ENCODE peak calls at places on chromosomes 4 and X, in ten cellular contexts. One of them, this sample, is unnamed.
A peak's percentile ranks its signal among the peaks of the same experiment; 100 is the strongest.

GRCh38 chr4:186946682-186947294 is 223.1 kb upstream of the FAT1 start:
- DNase-seq in fibroblast of pulmonary artery: peak; percentile 42
- DNase-seq in adrenal gland: no peak
- DNase-seq in kidney epithelial cell: no peak
- DNase-seq in IMR-90: peak; percentile 34
- DNase-seq in cardiac fibroblast: no peak
- DNase-seq in breast epithelium: no peak
- DNase-seq in tibial artery: no peak
- DNase-seq in NB4: no peak
- DNase-seq in heart left ventricle: no peak
- DNase-seq in this sample: no peak

GRCh38 chr4:73901031-73901430 is 31.8 kb downstream of the CXCL1 start:
- DNase-seq in cardiac fibroblast: peak; percentile 55
- DNase-seq in breast epithelium: no peak
- DNase-seq in kidney epithelial cell: no peak
- DNase-seq in heart left ventricle: no peak
- DNase-seq in tibial artery: no peak
- DNase-seq in IMR-90: peak; percentile 37
- DNase-seq in adrenal gland: no peak
- DNase-seq in fibroblast of pulmonary artery: no peak
- DNase-seq in NB4: no peak
- DNase-seq in this sample: no peak

GRCh38 chr4:187317799-187318198 is 594.1 kb upstream of the FAT1 start:
- DNase-seq in tibial artery: no peak
- DNase-seq in NB4: no peak
- DNase-seq in cardiac fibroblast: no peak
- DNase-seq in heart left ventricle: no peak
- DNase-seq in kidney epithelial cell: no peak
- DNase-seq in IMR-90: no peak
- DNase-seq in breast epithelium: no peak
- DNase-seq in adrenal gland: no peak
- DNase-seq in fibroblast of pulmonary artery: no peak
- DNase-seq in this sample: no peak

GRCh38 chr4:46894841-46895240 is 14.2 kb downstream of the COX7B2 start:
- DNase-seq in NB4: peak; percentile 50
- DNase-seq in kidney epithelial cell: no peak
- DNase-seq in breast epithelium: no peak
- DNase-seq in adrenal gland: no peak
- DNase-seq in tibial artery: no peak
- DNase-seq in cardiac fibroblast: no peak
- DNase-seq in IMR-90: no peak
- DNase-seq in fibroblast of pulmonary artery: no peak
- DNase-seq in heart left ventricle: no peak
- DNase-seq in this sample: no peak

GRCh38 chrX:53263597-53264094 is 17.7 kb downstream of the IQSEC2 start:
- DNase-seq in NB4: peak; percentile 78
- DNase-seq in tibial artery: no peak
- DNase-seq in kidney epithelial cell: no peak
- DNase-seq in fibroblast of pulmonary artery: peak; percentile 44
- DNase-seq in IMR-90: peak; percentile 71
- DNase-seq in breast epithelium: no peak
- DNase-seq in adrenal gland: peak; percentile 73
- DNase-seq in heart left ventricle: no peak
- DNase-seq in cardiac fibroblast: peak; percentile 15
- DNase-seq in this sample: no peak

GRCh38 chr4:170476351-170476750 is 386.6 kb upstream of the AADAT start:
- DNase-seq in tibial artery: no peak
- DNase-seq in kidney epithelial cell: no peak
- DNase-seq in heart left ventricle: no peak
- DNase-seq in cardiac fibroblast: no peak
- DNase-seq in NB4: no peak
- DNase-seq in breast epithelium: no peak
- DNase-seq in fibroblast of pulmonary artery: no peak
- DNase-seq in IMR-90: no peak
- DNase-seq in adrenal gland: no peak
- DNase-seq in this sample: no peak

GRCh38 chrX:73817381-73818199 is 254.6 kb downstream of the CHIC1 start:
- DNase-seq in NB4: no peak
- DNase-seq in IMR-90: no peak
- DNase-seq in cardiac fibroblast: no peak
- DNase-seq in breast epithelium: no peak
- DNase-seq in kidney epithelial cell: no peak
- DNase-seq in adrenal gland: no peak
- DNase-seq in tibial artery: no peak
- DNase-seq in heart left ventricle: no peak
- DNase-seq in fibroblast of pulmonary artery: no peak
- DNase-seq in this sample: no peak

GRCh38 chr4:39464886-39465501 is 6.1 kb downstream of the LIAS start:
- DNase-seq in cardiac fibroblast: peak; percentile 83
- DNase-seq in IMR-90: peak; percentile 92
- DNase-seq in fibroblast of pulmonary artery: peak; percentile 92
- DNase-seq in heart left ventricle: no peak
- DNase-seq in adrenal gland: no peak
- DNase-seq in breast epithelium: no peak
- DNase-seq in tibial artery: no peak
- DNase-seq in NB4: peak; percentile 76
- DNase-seq in kidney epithelial cell: no peak
- DNase-seq in this sample: no peak

GRCh38 chr4:137892134-137892533 is 350.0 kb downstream of the SLC7A11 start:
- DNase-seq in tibial artery: no peak
- DNase-seq in IMR-90: peak; percentile 78
- DNase-seq in NB4: no peak
- DNase-seq in adrenal gland: no peak
- DNase-seq in heart left ventricle: no peak
- DNase-seq in breast epithelium: no peak
- DNase-seq in fibroblast of pulmonary artery: no peak
- DNase-seq in cardiac fibroblast: peak; percentile 9
- DNase-seq in kidney epithelial cell: no peak
- DNase-seq in this sample: no peak

GRCh38 chrX:153921511-153922285 is 4.4 kb downstream of the ARHGAP4 start:
- DNase-seq in kidney epithelial cell: no peak
- DNase-seq in fibroblast of pulmonary artery: no peak
- DNase-seq in cardiac fibroblast: no peak
- DNase-seq in IMR-90: no peak
- DNase-seq in adrenal gland: no peak
- DNase-seq in NB4: no peak
- DNase-seq in tibial artery: no peak
- DNase-seq in heart left ventricle: peak; percentile 40
- DNase-seq in breast epithelium: no peak
- DNase-seq in this sample: no peak

DNA sequence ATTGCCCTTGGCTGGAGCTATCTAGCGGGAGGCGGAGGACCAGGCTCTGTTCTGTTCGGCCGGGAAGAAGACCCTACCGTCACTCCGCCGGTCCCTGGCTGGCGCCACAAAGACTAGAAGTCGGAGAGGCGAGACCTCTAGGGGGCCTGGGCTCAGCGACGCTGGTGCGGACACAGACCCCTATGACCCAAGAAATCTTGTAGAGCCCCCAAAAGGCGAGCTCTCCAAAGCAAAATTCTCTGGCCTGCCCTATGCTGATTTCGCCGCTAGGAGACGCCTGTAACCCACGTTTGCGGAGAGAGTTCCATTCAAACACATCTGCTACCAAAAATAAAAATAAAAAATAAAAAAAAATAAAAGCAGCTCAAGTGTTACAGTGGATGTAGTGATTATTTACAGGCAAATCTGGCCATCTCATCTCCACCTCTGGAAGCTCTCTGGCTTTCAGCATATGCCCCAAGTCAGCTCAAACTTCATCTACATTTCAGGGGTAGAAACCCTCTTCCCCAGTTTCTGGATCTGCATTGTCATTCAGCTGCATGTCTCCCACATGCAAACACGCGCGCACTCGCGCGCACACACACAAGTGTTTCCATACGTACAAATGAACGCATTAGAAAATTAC is 2.4 kb upstream of the PCDH10 start:
- DNase-seq in cardiac fibroblast: peak; percentile 66
- DNase-seq in NB4: peak; percentile 25
- DNase-seq in breast epithelium: no peak
- DNase-seq in heart left ventricle: no peak
- DNase-seq in tibial artery: peak; percentile 67
- DNase-seq in kidney epithelial cell: no peak
- DNase-seq in fibroblast of pulmonary artery: peak; percentile 75
- DNase-seq in IMR-90: peak; percentile 40
- DNase-seq in adrenal gland: peak; percentile 73
- DNase-seq in this sample: no peak
- H3K4me3 ChIP-seq in cardiac fibroblast: peak overlapping the region; percentile 48
- H3K4me3 ChIP-seq in NB4: no peak overlapping the region
- H3K4me3 ChIP-seq in breast epithelium: peak overlapping the region; percentile 42
- H3K4me3 ChIP-seq in heart left ventricle: no peak overlapping the region
- H3K4me3 ChIP-seq in tibial artery: peak overlapping the region; percentile 63
- H3K4me3 ChIP-seq in kidney epithelial cell: peak overlapping the region; percentile 40
- H3K4me3 ChIP-seq in fibroblast of pulmonary artery: peak overlapping the region; percentile 70
- H3K4me3 ChIP-seq in IMR-90: peak overlapping the region; percentile 29
- H3K4me3 ChIP-seq in adrenal gland: peak overlapping the region; percentile 55
- H3K4me3 ChIP-seq in this sample: no peak overlapping the region

GRCh38 chr4:932713-933070 is 432 bp downstream of the TMEM175 start:
- DNase-seq in breast epithelium: no peak
- DNase-seq in tibial artery: no peak
- DNase-seq in NB4: no peak
- DNase-seq in IMR-90: peak; percentile 23
- DNase-seq in cardiac fibroblast: no peak
- DNase-seq in kidney epithelial cell: no peak
- DNase-seq in heart left ventricle: no peak
- DNase-seq in fibroblast of pulmonary artery: no peak
- DNase-seq in adrenal gland: no peak
- DNase-seq in this sample: no peak
- TF ChIP-seq CTCF in breast epithelium: no peak
- TF ChIP-seq CTCF in tibial artery: no peak
- TF ChIP-seq CTCF in NB4: peak; percentile 21
- TF ChIP-seq CTCF in IMR-90: peak; percentile 2
- TF ChIP-seq CTCF in cardiac fibroblast: no peak
- TF ChIP-seq CTCF in kidney epithelial cell: peak; percentile 15
- TF ChIP-seq CTCF in heart left ventricle: no peak
- TF ChIP-seq CTCF in fibroblast of pulmonary artery: peak; percentile 18
- TF ChIP-seq CTCF in adrenal gland: no peak
- TF ChIP-seq CTCF in this sample: no peak

GRCh38 chr4:86107112-86107511 is 252.7 kb downstream of the MAPK10 start:
- DNase-seq in kidney epithelial cell: no peak
- DNase-seq in breast epithelium: no peak
- DNase-seq in heart left ventricle: no peak
- DNase-seq in NB4: no peak
- DNase-seq in tibial artery: no peak
- DNase-seq in fibroblast of pulmonary artery: no peak
- DNase-seq in IMR-90: no peak
- DNase-seq in adrenal gland: no peak
- DNase-seq in cardiac fibroblast: no peak
- DNase-seq in this sample: no peak

GRCh38 chr4:86108834-86109233 is 251.0 kb downstream of the MAPK10 start:
- DNase-seq in adrenal gland: no peak
- DNase-seq in cardiac fibroblast: no peak
- DNase-seq in heart left ventricle: no peak
- DNase-seq in breast epithelium: no peak
- DNase-seq in fibroblast of pulmonary artery: no peak
- DNase-seq in tibial artery: no peak
- DNase-seq in NB4: no peak
- DNase-seq in kidney epithelial cell: no peak
- DNase-seq in IMR-90: no peak
- DNase-seq in this sample: no peak

GRCh38 chr4:86101841-86102240 is 258.0 kb downstream of the MAPK10 start:
- DNase-seq in cardiac fibroblast: no peak
- DNase-seq in fibroblast of pulmonary artery: no peak
- DNase-seq in IMR-90: no peak
- DNase-seq in heart left ventricle: no peak
- DNase-seq in tibial artery: no peak
- DNase-seq in NB4: no peak
- DNase-seq in adrenal gland: no peak
- DNase-seq in breast epithelium: no peak
- DNase-seq in kidney epithelial cell: no peak
- DNase-seq in this sample: no peak

GRCh38 chr4:86108152-86108551 is 251.7 kb downstream of the MAPK10 start:
- DNase-seq in kidney epithelial cell: no peak
- DNase-seq in heart left ventricle: no peak
- DNase-seq in fibroblast of pulmonary artery: no peak
- DNase-seq in IMR-90: peak; percentile 18
- DNase-seq in cardiac fibroblast: peak; percentile 15
- DNase-seq in NB4: no peak
- DNase-seq in breast epithelium: no peak
- DNase-seq in tibial artery: no peak
- DNase-seq in adrenal gland: no peak
- DNase-seq in this sample: no peak

DNA sequence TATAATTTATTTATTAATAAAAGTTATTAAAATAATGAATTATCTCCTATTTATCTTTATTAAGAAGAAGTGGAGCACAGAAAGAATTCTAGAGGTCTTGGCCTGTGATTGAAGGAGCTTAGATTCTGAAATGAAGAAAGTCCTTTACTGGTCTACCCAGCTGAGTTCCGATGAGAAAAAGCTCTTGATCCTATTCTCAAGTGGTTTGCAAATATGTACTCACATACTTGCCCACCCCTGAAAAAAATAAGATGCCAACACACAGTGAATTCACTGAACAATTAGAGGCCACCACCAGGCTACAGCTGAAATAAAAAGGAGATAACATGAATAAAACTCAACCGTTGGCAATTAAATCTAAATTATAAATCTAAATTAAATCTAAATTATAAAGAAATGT is 253.4 kb downstream of the MAPK10 start:
- DNase-seq in tibial artery: no peak
- DNase-seq in fibroblast of pulmonary artery: no peak
- DNase-seq in kidney epithelial cell: no peak
- DNase-seq in heart left ventricle: no peak
- DNase-seq in cardiac fibroblast: peak; percentile 14
- DNase-seq in IMR-90: no peak
- DNase-seq in NB4: no peak
- DNase-seq in breast epithelium: no peak
- DNase-seq in adrenal gland: no peak
- DNase-seq in this sample: no peak
- H3K4me3 ChIP-seq in tibial artery: no peak overlapping the region
- H3K4me3 ChIP-seq in fibroblast of pulmonary artery: no peak overlapping the region
- H3K4me3 ChIP-seq in kidney epithelial cell: no peak overlapping the region
- H3K4me3 ChIP-seq in heart left ventricle: no peak overlapping the region
- H3K4me3 ChIP-seq in cardiac fibroblast: no peak overlapping the region
- H3K4me3 ChIP-seq in IMR-90: no peak overlapping the region
- H3K4me3 ChIP-seq in NB4: no peak overlapping the region
- H3K4me3 ChIP-seq in breast epithelium: no peak overlapping the region
- H3K4me3 ChIP-seq in adrenal gland: no peak overlapping the region
- H3K4me3 ChIP-seq in this sample: no peak overlapping the region

DNA sequence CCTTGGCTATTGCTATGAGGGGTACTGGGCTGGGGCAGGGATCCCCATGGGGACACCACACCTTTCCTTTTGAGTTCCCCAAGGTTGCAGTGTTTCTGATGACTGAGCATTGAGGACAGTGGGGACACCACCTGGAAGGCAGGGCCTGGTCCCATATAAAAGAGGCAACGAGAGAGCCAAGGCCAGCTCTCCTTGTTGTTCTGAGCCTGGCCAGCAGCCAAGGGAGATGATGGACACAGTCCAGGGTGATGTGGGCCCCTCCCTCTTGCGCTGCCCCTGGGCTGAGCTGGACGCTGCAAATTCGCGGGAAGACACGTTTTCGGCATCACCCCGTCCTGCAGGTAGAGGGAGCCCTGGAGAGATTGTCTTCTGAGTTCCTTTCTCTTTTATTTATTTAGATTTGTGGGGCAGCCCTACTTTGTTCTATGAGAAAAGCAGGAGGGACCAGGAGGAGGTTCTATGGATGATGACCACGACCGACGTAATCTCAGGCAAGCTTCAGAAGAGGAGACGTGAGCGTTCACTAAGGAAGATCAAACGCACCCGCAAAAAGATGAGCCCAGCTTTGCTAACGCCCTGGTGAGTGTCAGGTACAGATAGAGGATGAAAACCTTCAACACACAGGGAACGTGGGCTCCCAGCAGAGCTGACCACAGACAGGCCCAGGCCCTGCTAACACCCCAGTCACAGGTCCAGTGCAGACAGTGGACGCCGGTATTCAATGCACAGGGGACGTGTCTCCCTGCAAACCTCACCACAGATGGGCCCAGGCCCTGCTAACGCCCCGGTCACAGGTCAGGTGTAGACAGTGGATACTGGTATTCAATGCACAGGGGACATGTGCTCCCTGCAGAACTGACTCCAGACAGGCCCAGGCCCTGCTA is 97.4 kb downstream of the SHOX start:
- DNase-seq in cardiac fibroblast: no peak
- DNase-seq in tibial artery: no peak
- DNase-seq in breast epithelium: no peak
- DNase-seq in kidney epithelial cell: no peak
- DNase-seq in adrenal gland: peak; percentile 43
- DNase-seq in fibroblast of pulmonary artery: no peak
- DNase-seq in NB4: no peak
- DNase-seq in IMR-90: no peak
- DNase-seq in heart left ventricle: no peak
- DNase-seq in this sample: no peak
- TF ChIP-seq CTCF in cardiac fibroblast: no peak
- TF ChIP-seq CTCF in tibial artery: no peak
- TF ChIP-seq CTCF in breast epithelium: no peak
- TF ChIP-seq CTCF in kidney epithelial cell: no peak
- TF ChIP-seq CTCF in adrenal gland: no peak
- TF ChIP-seq CTCF in fibroblast of pulmonary artery: no peak
- TF ChIP-seq CTCF in NB4: peak; percentile 17
- TF ChIP-seq CTCF in IMR-90: no peak
- TF ChIP-seq CTCF in heart left ventricle: peak; percentile 16
- TF ChIP-seq CTCF in this sample: no peak

This sample was measured in GM06990.